ENCODE peak calls at places on chromosomes 3 and 15, in eight cellular contexts. I is HT1080; T is nucleus accumbens; X is T-helper 17 cell; Z is activated CD8-positive, alpha-beta T cell treated with anti-CD3 and anti-CD28 coated beads for 36 hours; C is fibroblast of lung; G is lung microvascular endothelial cell; P is H9. D is an unnamed sample.

GRCh38 chr15:39255760-39256159 is 325.1 kb upstream of the THBS1 start:
- DNase-seq in I (no peak), T (no peak), X (no peak), Z (no peak), C (no peak), G (no peak), P (no peak), D (no peak)

GRCh38 chr3:16180737-16181134 is 6.3 kb downstream of the GALNT15 start:
- DNase-seq in I (no peak), T (no peak), X (no peak), Z (no peak), C (no peak), G (no peak), P (no peak), D (no peak)

GRCh38 chr3:143155756-143156155 is 36.2 kb downstream of the CHST2 start:
- DNase-seq in I (no peak), T (no peak), X (no peak), Z (no peak), C (no peak), G (no peak), P (no peak), D (no peak)

GRCh38 chr3:57956833-57957174 is 51.4 kb upstream of the FLNB start:
- DNase-seq in I (no peak), T (no peak), X (no peak), Z (no peak), C (no peak), G (no peak), P (no peak), D (no peak)

GRCh38 chr15:56366211-56366610 is 985 bp downstream of the TEX9 start:
- DNase-seq in I (no peak), T (no peak), X (no peak), Z (no peak), C (no peak), G (no peak), P (no peak), D (no peak)

GRCh38 chr3:194508486-194509449 is 22.0 kb upstream of the ATP13A3 start:
- DNase-seq in I (no peak), T (no peak), X (no peak), Z (no peak), C (no peak), G (no peak), P (no peak), D (no peak)

GRCh38 chr3:61704807-61705206 is 143.4 kb downstream of the PTPRG start:
- DNase-seq in I (no peak), T (no peak), X (no peak), Z (no peak), C (no peak), G (no peak), P (no peak), D (no peak)

GRCh38 chr15:75201609-75202250 is at the start of gene C15orf39:
- DNase-seq in I (peak; percentile 64), T (peak; percentile 50), X (peak; percentile 74), Z (peak; percentile 73), C (peak; percentile 53), G (peak; percentile 83), P (peak; percentile 83), D (peak; percentile 51)

GRCh38 chr15:85414495-85414894 is 34.1 kb downstream of the AKAP13 start:
- DNase-seq in I (peak; percentile 42), T (no peak), X (no peak), Z (no peak), C (no peak), G (peak; percentile 49), P (no peak), D (no peak)

D was measured in HS-27A.